ENCODE peak calls at places on chromosomes 11 and 22, in ten cellular contexts. F is SK-N-SH, Z is prostate gland, G is DND-41, I is AG04450, O is MM.1S, X is breast epithelium, L is Caco-2, C is mucosa of descending colon, H is IMR-90. M is an unnamed sample.

GRCh38 chr11:129814244-129814992 is 1.2 kb upstream of the TMEM45B start:
- DNase-seq in O (no peak), G (peak), I (no peak), L (peak), Z (no peak), F (peak), X (no peak), C (no peak), H (no peak), M (no peak)

GRCh38 chr11:72739240-72740059 is 12.8 kb downstream of the ARAP1 start:
- DNase-seq in H (no peak), L (no peak), Z (no peak), F (no peak), O (no peak), C (no peak), I (no peak), G (no peak), X (no peak), M (no peak)

GRCh38 chr11:120929664-120930154 is 94.2 kb upstream of the TBCEL start:
- DNase-seq in G (peak), O (peak), I (no peak), H (peak), X (no peak), C (peak), L (peak), Z (peak), F (peak), M (no peak)

GRCh38 chr22:37910863-37911262 is 4.8 kb downstream of the MICALL1 start:
- DNase-seq in G (no peak), L (no peak), C (no peak), F (no peak), H (no peak), I (no peak), X (no peak), O (no peak), Z (no peak), M (no peak)

GRCh38 chr22:41862530-41863266 is 29.8 kb downstream of the SREBF2 start:
- DNase-seq in F (no peak), O (no peak), I (no peak), Z (no peak), G (no peak), L (no peak), X (no peak), C (no peak), H (peak), M (peak)

GRCh38 chr11:17397311-17398002 is 9.0 kb upstream of the KCNJ11 start:
- DNase-seq in L (no peak), H (no peak), I (no peak), X (no peak), Z (no peak), C (no peak), O (no peak), G (no peak), F (peak), M (no peak)

GRCh38 chr11:47233989-47234668 is 14.5 kb downstream of the ACP2 start:
- DNase-seq in L (no peak), H (peak), Z (no peak), C (no peak), X (no peak), G (peak), O (no peak), I (no peak), F (peak), M (no peak)

GRCh38 chr22:30287626-30288413 is 1.5 kb downstream of the CASTOR1 start:
- DNase-seq in C (peak), X (peak), G (peak), L (peak), O (peak), I (peak), F (peak), H (peak), Z (peak), M (peak)

GRCh38 chr22:29145321-29146072 is 60.2 kb upstream of the EMID1 start:
- DNase-seq in O (no peak), G (no peak), H (no peak), L (no peak), C (no peak), Z (peak), X (no peak), I (no peak), F (no peak), M (no peak)

GRCh38 chr11:43880640-43881159 is at the start of gene ALKBH3:
- DNase-seq in I (peak), Z (peak), O (peak), L (peak), H (peak), F (peak), X (peak), C (peak), G (peak), M (peak)
- TF ChIP-seq CTCF in I (peak), Z (peak), O (no peak), L (no peak), H (peak), F (no peak), X (no peak), C (no peak), G (no peak), M (no peak)

DNA sequence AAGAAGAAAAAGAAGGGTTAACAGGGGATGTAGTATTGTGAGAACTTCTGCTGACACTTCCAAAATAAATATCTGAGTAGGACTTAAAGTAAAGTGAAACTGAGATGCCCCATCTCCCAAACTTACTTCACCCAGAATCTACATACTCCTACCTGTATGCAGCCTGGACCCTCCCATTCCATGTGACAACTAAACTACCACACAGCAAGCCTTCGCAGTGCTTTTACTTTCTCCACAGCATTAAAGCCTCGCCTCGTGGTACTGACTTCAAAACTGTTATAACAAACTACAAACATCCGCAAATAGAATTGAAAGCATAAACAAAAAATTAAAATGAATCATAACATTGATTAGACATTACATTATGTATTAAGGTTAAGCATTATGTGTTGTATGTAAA is 988 bp downstream of the MPZL2 start:
- DNase-seq in Z (no peak), L (no peak), O (no peak), F (no peak), C (peak), G (no peak), I (no peak), X (no peak), H (no peak), M (no peak)
- H3K4me3 ChIP-seq in Z (peak), L (peak), O (peak), F (no peak), C (peak), G (no peak), I (no peak), X (peak), H (no peak), M (no peak)

GRCh38 chr11:10414181-10414580 is 40.9 kb upstream of the AMPD3 start:
- DNase-seq in F (no peak), L (no peak), X (no peak), C (no peak), O (peak), I (no peak), H (no peak), G (no peak), Z (no peak), M (no peak)
- TF ChIP-seq CTCF in F (no peak), L (no peak), X (no peak), C (no peak), O (no peak), I (no peak), H (no peak), G (no peak), Z (no peak), M (no peak)

DNA sequence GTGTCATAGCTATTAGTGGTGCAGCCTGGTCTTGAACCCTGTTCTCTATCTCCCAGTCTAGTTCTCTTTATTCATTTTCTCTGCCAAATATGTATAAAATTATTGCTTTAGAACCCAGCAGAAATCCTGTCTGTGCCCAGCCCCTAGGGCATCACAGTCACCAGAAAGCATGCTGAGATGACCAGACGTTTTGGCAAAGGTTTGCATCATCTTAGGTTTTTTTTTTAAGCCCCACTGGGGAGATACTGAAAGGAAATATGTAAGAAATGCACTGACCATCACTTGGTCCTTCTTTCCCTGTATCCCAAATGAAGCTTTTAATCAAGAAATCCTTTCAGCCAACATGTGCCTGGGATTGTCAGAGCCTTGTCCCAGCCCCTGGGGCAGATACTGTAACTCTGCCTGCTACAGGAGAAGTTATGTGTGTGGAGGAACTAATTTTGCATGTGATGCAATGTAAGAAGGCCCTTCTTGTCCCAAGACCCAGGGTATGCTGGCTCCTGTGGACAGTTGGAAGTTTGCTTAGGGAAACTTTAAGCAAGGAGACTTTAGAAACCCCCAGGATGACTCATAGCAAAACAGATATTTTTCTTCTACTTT is 65.5 kb downstream of the PPFIBP2 start:
- DNase-seq in F (no peak), C (no peak), L (no peak), I (no peak), O (no peak), H (peak), X (no peak), G (no peak), Z (no peak), M (no peak)
- H3K4me3 ChIP-seq in F (no peak), C (no peak), L (no peak), I (no peak), O (no peak), H (no peak), X (no peak), G (no peak), Z (no peak), M (no peak)

GRCh38 chr11:69240332-69241074 is 53.5 kb upstream of the MYEOV start:
- DNase-seq in H (peak), L (peak), O (no peak), I (no peak), F (no peak), X (peak), C (peak), Z (peak), G (no peak), M (no peak)
- TF ChIP-seq CTCF in H (peak), L (peak), O (peak), I (peak), F (peak), X (no peak), C (peak), Z (no peak), G (peak), M (peak)